ENCODE peak calls at places on chromosome 14, in eight cellular contexts. Q, Y, A, F, I, K, O and W are unnamed samples.

GRCh38 chr14:33432407-33433023 is 493.8 kb downstream of the NPAS3 start:
- DNase-seq in Q (no peak), K (peak; percentile 62), I (no peak), F (no peak), O (peak; percentile 10), Y (peak; percentile 15), A (peak; percentile 17), W (no peak)

GRCh38 chr14:33834101-33834955 is 116.5 kb downstream of the EGLN3 start:
- DNase-seq in F (peak; percentile 24), I (no peak), A (no peak), Y (no peak), K (no peak), O (no peak), Q (peak; percentile 55), W (no peak)

GRCh38 chr14:59116984-59117415 is 71.5 kb upstream of the DAAM1 start:
- DNase-seq in Y (no peak), Q (no peak), F (no peak), O (peak; percentile 24), I (no peak), K (no peak), A (no peak), W (no peak)

GRCh38 chr14:35385042-35385839 is 19.3 kb downstream of the NFKBIA start:
- DNase-seq in K (peak; percentile 91), Y (peak; percentile 93), I (peak; percentile 88), A (no peak), O (no peak), Q (peak; percentile 96), F (peak; percentile 58), W (no peak)

GRCh38 chr14:32933623-32933942 is 5.1 kb upstream of the NPAS3 start:
- DNase-seq in Y (no peak), I (no peak), F (no peak), K (peak; percentile 32), Q (no peak), O (no peak), A (no peak), W (no peak)

GRCh38 chr14:51473351-51473750 is 178.4 kb upstream of the FRMD6 start:
- DNase-seq in A (no peak), I (no peak), K (no peak), F (no peak), Y (no peak), Q (no peak), O (no peak), W (no peak)

GRCh38 chr14:95299271-95299670 is 20.4 kb downstream of the CLMN start:
- DNase-seq in F (no peak), I (no peak), K (no peak), Y (no peak), A (no peak), Q (no peak), O (no peak), W (no peak)

GRCh38 chr14:39419272-39419671 is 13.0 kb downstream of the FBXO33 start:
- DNase-seq in I (no peak), O (no peak), Q (no peak), A (no peak), F (no peak), K (no peak), Y (no peak), W (no peak)

GRCh38 chr14:65927871-65928270 is 515.3 kb downstream of the FUT8 start:
- DNase-seq in K (no peak), Q (peak; percentile 89), Y (no peak), O (no peak), A (peak; percentile 96), I (no peak), F (peak; percentile 23), W (peak; percentile 73)

GRCh38 chr14:106506901-106507305 is 980.5 kb downstream of the TMEM121 start:
- DNase-seq in Q (peak; percentile 72), K (no peak), F (no peak), I (no peak), Y (no peak), O (no peak), A (peak; percentile 73), W (peak; percentile 76)

GRCh38 chr14:74583689-74584434 is 28.2 kb downstream of the LTBP2 start:
- DNase-seq in Q (no peak), O (no peak), F (no peak), I (no peak), A (no peak), Y (no peak), K (no peak), W (no peak)

DNA sequence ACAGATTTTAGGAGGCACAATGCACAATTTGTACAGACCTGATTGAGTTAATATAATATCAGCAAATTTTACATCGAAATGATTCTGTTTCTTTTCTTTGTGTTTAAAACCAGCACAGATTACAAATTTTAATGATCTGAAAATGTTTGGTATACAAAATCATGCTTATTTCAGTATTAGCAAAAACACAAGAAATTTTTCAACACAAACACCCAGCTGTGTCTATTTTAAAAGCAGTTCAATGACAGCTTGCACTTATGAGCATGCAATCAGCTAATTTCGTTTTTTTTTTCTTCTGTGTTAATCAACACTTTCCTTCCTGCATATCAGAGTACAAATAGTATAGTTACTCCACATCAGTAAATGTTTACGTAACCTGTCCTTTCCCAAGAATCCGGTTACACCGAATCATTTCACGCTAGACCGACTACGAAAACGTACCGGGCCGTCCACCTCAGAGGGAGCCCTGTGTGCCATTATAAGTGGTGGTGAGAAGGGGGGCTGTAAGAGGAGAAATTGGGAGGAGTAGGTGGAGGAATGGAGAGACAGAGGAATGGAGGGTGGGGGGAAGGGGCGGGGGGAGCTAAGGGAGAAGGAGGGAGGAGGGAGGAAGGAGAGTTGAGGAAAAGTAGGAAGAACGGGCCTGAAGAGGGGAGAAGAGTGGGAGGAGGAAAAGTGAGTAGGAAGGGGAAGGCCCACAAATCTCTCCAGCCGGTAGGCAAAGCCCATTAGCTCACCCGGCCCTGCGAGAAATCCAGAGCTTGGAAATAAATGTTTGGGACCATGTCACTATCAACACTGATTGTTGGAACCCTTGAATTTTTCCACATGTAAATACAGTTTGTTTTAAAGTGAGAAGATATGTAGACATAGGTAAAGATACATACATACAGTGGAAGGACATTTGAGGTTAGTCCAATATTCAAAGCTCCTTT is 2.4 kb upstream of the FOXG1 start:
- DNase-seq in F (peak; percentile 70), Q (no peak), Y (no peak), K (no peak), I (no peak), O (no peak), A (no peak), W (no peak)
- H3K4me3 ChIP-seq in F (no peak overlapping the region), Q (no peak overlapping the region), Y (no peak overlapping the region), K (no peak overlapping the region), I (peak overlapping the region; percentile 80), O (no peak overlapping the region), A (no peak overlapping the region), W (no peak overlapping the region)

GRCh38 chr14:99189201-99189801 is 82.7 kb downstream of the BCL11B start:
- DNase-seq in F (no peak), A (peak; percentile 83), I (peak; percentile 75), Q (no peak), Y (no peak), K (no peak), O (no peak), W (peak; percentile 53)

GRCh38 chr14:99185436-99186068 is 86.4 kb downstream of the BCL11B start:
- DNase-seq in K (no peak), Y (no peak), O (no peak), F (peak; percentile 30), Q (no peak), A (no peak), I (no peak), W (peak; percentile 18)

GRCh38 chr14:99186956-99187690 is 84.9 kb downstream of the BCL11B start:
- DNase-seq in Y (no peak), K (no peak), A (peak; percentile 40), O (no peak), F (no peak), I (no peak), Q (no peak), W (no peak)

GRCh38 chr14:99188721-99189120 is 83.3 kb downstream of the BCL11B start:
- DNase-seq in F (peak; percentile 99), Y (no peak), O (no peak), K (no peak), Q (no peak), I (no peak), A (peak; percentile 58), W (peak; percentile 49)

DNA sequence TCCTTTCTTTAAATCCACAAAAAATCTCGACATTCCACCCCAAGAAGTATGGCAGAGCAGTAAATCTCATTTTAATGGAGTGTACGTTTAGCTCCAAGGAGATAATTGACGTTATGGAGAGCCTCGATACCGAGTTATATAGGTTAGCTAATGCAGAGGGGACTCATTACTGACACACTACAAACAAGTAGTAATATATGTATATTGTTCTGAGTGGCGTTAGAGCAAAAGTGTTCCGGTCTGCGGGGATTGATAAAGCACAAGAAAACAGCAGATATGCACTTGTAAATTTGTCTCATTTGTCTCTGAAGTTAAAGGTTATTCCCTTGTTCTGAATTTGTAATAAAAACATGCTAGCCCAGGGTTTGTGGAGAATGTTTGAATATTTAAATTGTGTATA is 84.1 kb downstream of the BCL11B start:
- DNase-seq in K (no peak), Y (no peak), Q (no peak), I (no peak), F (no peak), A (peak; percentile 51), O (no peak), W (no peak)
- H3K27me3 ChIP-seq in K (no peaks in the 10 kb centered on the region), Y (no peaks in the 10 kb centered on the region), Q (no peaks in the 10 kb centered on the region), I (no peaks in the 10 kb centered on the region), F (no peaks in the 10 kb centered on the region), A (no peaks in the 10 kb centered on the region), O (no peaks in the 10 kb centered on the region), W (no peaks in the 10 kb centered on the region)

GRCh38 chr14:81198651-81199050 is 22.1 kb downstream of the GTF2A1 start:
- DNase-seq in Y (no peak), K (no peak), Q (no peak), O (no peak), I (no peak), F (no peak), A (no peak), W (no peak)

GRCh38 chr14:81193924-81194633 is 26.7 kb downstream of the GTF2A1 start:
- DNase-seq in I (no peak), A (peak; percentile 71), F (no peak), Q (no peak), O (no peak), K (no peak), Y (no peak), W (no peak)

GRCh38 chr14:81199084-81199483 is 21.7 kb downstream of the GTF2A1 start:
- DNase-seq in F (no peak), Y (no peak), Q (no peak), I (no peak), O (no peak), A (no peak), K (no peak), W (no peak)

GRCh38 chr14:81205639-81206038 is 15.1 kb downstream of the GTF2A1 start:
- DNase-seq in Y (no peak), I (no peak), A (no peak), F (no peak), O (no peak), K (no peak), Q (no peak), W (no peak)

DNA sequence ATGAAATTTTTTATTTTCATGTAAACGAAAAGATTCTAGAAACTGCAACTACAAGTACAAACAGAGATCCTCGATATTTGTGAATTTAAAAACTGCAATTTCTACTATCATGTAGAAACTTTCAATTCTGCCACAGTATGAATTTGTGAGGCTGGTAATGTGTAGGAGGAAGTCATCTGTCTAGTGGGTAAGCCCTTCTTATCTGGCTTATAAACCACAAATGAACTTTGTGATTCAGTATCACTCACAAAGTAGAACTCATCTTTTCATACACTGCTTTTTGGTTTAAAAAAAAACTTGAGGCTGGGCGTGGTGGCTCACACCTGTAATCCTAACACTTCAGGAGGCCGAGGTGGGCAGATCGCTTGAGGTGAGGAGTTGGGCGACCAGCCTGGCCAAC is 20.7 kb downstream of the GTF2A1 start:
- DNase-seq in I (no peak), A (peak; percentile 69), K (no peak), O (no peak), Y (no peak), F (no peak), Q (no peak), W (peak; percentile 12)
- H3K4me3 ChIP-seq in I (no peak overlapping the region), A (peak overlapping the region; percentile 42), K (no peak overlapping the region), O (no peak overlapping the region), Y (no peak overlapping the region), F (no peak overlapping the region), Q (no peak overlapping the region), W (no peak overlapping the region)

GRCh38 chr14:64880382-64881121 is 845 bp upstream of the SPTB start:
- DNase-seq in Q (peak; percentile 68), F (peak; percentile 94), K (peak; percentile 2), A (peak; percentile 57), O (peak; percentile 70), I (peak; percentile 75), Y (peak; percentile 14), W (peak; percentile 59)
- H3K27me3 ChIP-seq in Q (peaks cover 6% of the 10 kb centered on the region), F (peaks cover 50% of the 10 kb centered on the region), K (peaks cover 87% of the 10 kb centered on the region), A (peaks cover 46% of the 10 kb centered on the region), O (peaks cover 1% of the 10 kb centered on the region), I (peaks cover 7% of the 10 kb centered on the region), Y (peaks cover 18% of the 10 kb centered on the region), W (peaks cover 16% of the 10 kb centered on the region)